ENCODE peak calls at places on chromosome 20, in eight cellular contexts. A is brain microvascular endothelial cell, C is putamen, D is SJSA1, Y is NCI-H524 treated with DMSO at 0.1 percent for 48 hours, O is right lobe of liver, H is left lung, I is AG08395. M is an unnamed sample.

GRCh38 chr20:9838378-9839295 is at the start of gene PAK5:
- DNase-seq in A (peak), C (peak), D (no peak), Y (peak), O (peak), H (peak), I (no peak), M (no peak)

GRCh38 chr20:2467412-2467811 is 3.2 kb downstream of the SNRPB start:
- DNase-seq in A (no peak), C (no peak), D (no peak), Y (no peak), O (no peak), H (no peak), I (no peak), M (no peak)

GRCh38 chr20:13543783-13544182 is 94.9 kb downstream of the TASP1 start:
- DNase-seq in A (no peak), C (no peak), D (no peak), Y (no peak), O (no peak), H (no peak), I (no peak), M (no peak)

GRCh38 chr20:54598351-54598750 is 123.0 kb downstream of the DOK5 start:
- DNase-seq in A (no peak), C (no peak), D (no peak), Y (no peak), O (no peak), H (no peak), I (no peak), M (no peak)

GRCh38 chr20:38609828-38610227 is 8.2 kb downstream of the ARHGAP40 start:
- DNase-seq in A (no peak), C (no peak), D (no peak), Y (peak), O (no peak), H (no peak), I (no peak), M (no peak)

GRCh38 chr20:36579996-36580545 is 6.7 kb downstream of the TGIF2 start:
- DNase-seq in A (peak), C (no peak), D (no peak), Y (no peak), O (no peak), H (no peak), I (no peak), M (peak)

GRCh38 chr20:58251979-58252591 is 23.6 kb upstream of the ANKRD60 start:
- DNase-seq in A (peak), C (no peak), D (peak), Y (no peak), O (no peak), H (no peak), I (peak), M (peak)

GRCh38 chr20:23419995-23420901 is 1.0 kb downstream of the NAPB start:
- DNase-seq in A (peak), C (peak), D (peak), Y (no peak), O (peak), H (peak), I (peak), M (peak)

GRCh38 chr20:44759595-44759994 is 13.9 kb downstream of the KCNK15 start:
- DNase-seq in A (no peak), C (no peak), D (no peak), Y (no peak), O (no peak), H (no peak), I (no peak), M (no peak)

GRCh38 chr20:11178946-11179654 is 505.3 kb upstream of the JAG1 start:
- DNase-seq in A (peak), C (no peak), D (peak), Y (no peak), O (no peak), H (no peak), I (peak), M (peak)

GRCh38 chr20:2140561-2140960 is 38.9 kb downstream of the STK35 start:
- DNase-seq in A (no peak), C (no peak), D (no peak), Y (no peak), O (no peak), H (no peak), I (peak), M (peak)

GRCh38 chr20:47146703-47147102 is 209.8 kb downstream of the ZMYND8 start:
- DNase-seq in A (peak), C (no peak), D (peak), Y (no peak), O (no peak), H (no peak), I (peak), M (peak)

GRCh38 chr20:5549200-5549599 is 201.0 kb upstream of the SHLD1 start:
- DNase-seq in A (no peak), C (no peak), D (no peak), Y (no peak), O (no peak), H (no peak), I (no peak), M (no peak)

GRCh38 chr20:26209171-26209941 is 512.7 kb upstream of the ZNF337 start:
- DNase-seq in A (no peak), C (no peak), D (no peak), Y (no peak), O (no peak), H (peak), I (no peak), M (no peak)

GRCh38 chr20:59004493-59004762 is 2.6 kb downstream of the CTSZ start:
- DNase-seq in A (no peak), C (no peak), D (no peak), Y (no peak), O (peak), H (peak), I (no peak), M (no peak)

GRCh38 chr20:2163312-2163711 is 61.7 kb downstream of the STK35 start:
- DNase-seq in A (no peak), C (no peak), D (no peak), Y (no peak), O (no peak), H (no peak), I (no peak), M (no peak)

GRCh38 chr20:20024942-20025341 is 7.8 kb downstream of the NAA20 start:
- DNase-seq in A (no peak), C (no peak), D (no peak), Y (no peak), O (no peak), H (no peak), I (peak), M (peak)

M was measured in HFFc6.